ENCODE peak calls at places on chromosomes 11 and 22, in four cellular contexts. N, X, A and M are unnamed samples.

GRCh38 chr11:102201776-102202175 is 91.5 kb downstream of the YAP1 start:
- DNase-seq in N (no peak), X (no peak), A (no peak), M (no peak)

GRCh38 chr11:91305402-91305801 is 919.2 kb upstream of the FAT3 start:
- DNase-seq in N (peak; percentile 11), X (no peak), A (no peak), M (no peak)

GRCh38 chr22:41608386-41608785 is 12.5 kb downstream of the DESI1 start:
- DNase-seq in N (no peak), X (no peak), A (no peak), M (no peak)

GRCh38 chr22:43467171-43467570 is 55.4 kb downstream of the MPPED1 start:
- DNase-seq in N (no peak), X (no peak), A (no peak), M (no peak)

GRCh38 chr22:43636086-43636485 is 176.0 kb downstream of the EFCAB6 start:
- DNase-seq in N (no peak), X (no peak), A (no peak), M (no peak)

GRCh38 chr11:112752563-112752962 is 208.7 kb upstream of the NCAM1 start:
- DNase-seq in N (no peak), X (no peak), A (no peak), M (no peak)

GRCh38 chr22:28985581-28986290 is 75.9 kb downstream of the C22orf31 start:
- DNase-seq in N (no peak), X (no peak), A (no peak), M (no peak)

GRCh38 chr11:33622806-33623205 is 77.8 kb downstream of the C11orf91 start:
- DNase-seq in N (no peak), X (no peak), A (peak; percentile 58), M (no peak)

GRCh38 chr22:26848244-26848920 is 191.0 kb downstream of the MIAT start:
- DNase-seq in N (no peak), X (no peak), A (no peak), M (no peak)

GRCh38 chr11:38089728-38090127 is 1491.7 kb upstream of the RAG2 start:
- DNase-seq in N (no peak), X (peak; percentile 2), A (no peak), M (no peak)

GRCh38 chr11:59144096-59144495 is 1.4 kb downstream of the FAM111A start:
- DNase-seq in N (no peak), X (no peak), A (no peak), M (no peak)

GRCh38 chr22:35629406-35630234 is 12.5 kb upstream of the MB start:
- DNase-seq in N (peak; percentile 43), X (peak; percentile 94), A (peak; percentile 89), M (peak; percentile 94)